ENCODE peak calls at places on chromosomes 16 and 17, in four cellular contexts. M is GM23338, V is Caco-2, J is left ventricle myocardium inferior. N is an unnamed sample. For H3K4me1, the result is how much of the 10 kb centered on the place peaks cover.

GRCh38 chr16:23866628-23867027 is 30.8 kb downstream of the PRKCB start:
- DNase-seq in M (no peak), V (no peak), J (no peak), N (no peak)

GRCh38 chr17:77372444-77373297 is 231.9 kb downstream of the SEC14L1 start:
- DNase-seq in M (peak), V (no peak), J (peak), N (peak)

GRCh38 chr17:43212641-43213490 is 1.2 kb downstream of the TMEM106A start:
- DNase-seq in M (no peak), V (no peak), J (no peak), N (no peak)

GRCh38 chr16:57284206-57284951 is at the start of gene PLLP:
- DNase-seq in M (peak), V (peak), J (no peak), N (peak)

GRCh38 chr16:12470311-12471229 is 333.1 kb downstream of the CPPED1 start:
- DNase-seq in M (no peak), V (no peak), J (peak), N (no peak)

GRCh38 chr17:80519091-80519781 is 25.4 kb upstream of the RPTOR start:
- DNase-seq in M (no peak), V (no peak), J (no peak), N (no peak)

GRCh38 chr16:3008749-3009088 is 4.0 kb upstream of the CLDN9 start:
- DNase-seq in M (no peak), V (no peak), J (no peak), N (peak)

GRCh38 chr16:9630985-9631384 is 539.5 kb downstream of the HAPSTR1 start:
- DNase-seq in M (no peak), V (no peak), J (no peak), N (no peak)

GRCh38 chr17:67594115-67594878 is 123.4 kb upstream of the NOL11 start:
- DNase-seq in M (no peak), V (peak), J (no peak), N (no peak)

GRCh38 chr16:81539009-81539820 is 94.6 kb downstream of the CMIP start:
- DNase-seq in M (no peak), V (no peak), J (no peak), N (no peak)

GRCh38 chr17:8922451-8922850 is 43.1 kb downstream of the PIK3R5 start:
- DNase-seq in M (no peak), V (no peak), J (no peak), N (peak)

GRCh38 chr17:75078097-75079022 is 9.4 kb upstream of the SLC16A5 start:
- DNase-seq in M (no peak), V (peak), J (no peak), N (no peak)

GRCh38 chr17:35577826-35578194 is 561 bp downstream of the PEX12 start:
- DNase-seq in M (no peak), V (peak), J (no peak), N (peak)

GRCh38 chr17:48641541-48642058 is 15.4 kb upstream of the HOXB9 start:
- DNase-seq in M (peak), V (no peak), J (no peak), N (no peak)

GRCh38 chr17:17406225-17406624 is 70.6 kb upstream of the MED9 start:
- DNase-seq in M (no peak), V (peak), J (no peak), N (no peak)

GRCh38 chr17:37736428-37736827 is 8.4 kb downstream of the HNF1B start:
- DNase-seq in M (no peak), V (no peak), J (no peak), N (no peak)

GRCh38 chr17:59427425-59427921 is 96.0 kb downstream of the YPEL2 start:
- DNase-seq in M (no peak), V (no peak), J (no peak), N (peak)

GRCh38 chr17:62763891-62764600 is 44.1 kb downstream of the MARCHF10 start:
- DNase-seq in M (no peak), V (no peak), J (no peak), N (no peak)

GRCh38 chr16:23826528-23827244 is 9.1 kb upstream of the PRKCB start:
- DNase-seq in M (no peak), V (no peak), J (no peak), N (no peak)

DNA sequence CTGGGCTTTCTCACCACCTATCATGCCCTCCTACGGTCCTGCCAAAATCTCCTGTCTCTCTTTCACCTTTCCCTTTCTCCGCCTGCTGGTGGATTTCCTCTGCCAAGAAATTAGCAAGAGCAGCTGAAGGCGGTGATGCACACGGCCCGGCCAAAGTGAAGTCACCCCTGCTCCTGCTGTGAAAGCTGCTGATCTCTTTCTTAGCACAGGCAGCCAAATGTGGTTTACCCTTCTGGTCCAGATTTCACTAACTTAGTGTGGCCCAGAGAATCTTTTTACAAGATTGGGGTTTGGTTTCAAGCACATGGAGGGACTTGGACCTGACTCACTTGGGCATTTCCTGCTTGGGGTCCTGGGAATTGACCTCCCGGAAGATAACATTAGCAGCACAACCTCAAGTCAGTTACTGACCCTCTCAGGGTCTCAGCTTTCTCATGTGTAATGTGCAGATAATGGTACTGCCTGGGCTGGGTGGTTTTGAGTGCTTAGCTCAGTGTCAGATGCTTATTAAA is 155.7 kb downstream of the SOCS1 start:
- DNase-seq in M (peak), V (no peak), J (peak), N (peak)
- H3K4me1 ChIP-seq in M (under half), V (under half), J (half or more), N (under half)

GRCh38 chr16:89217388-89218191 is at the start of gene ZNF778:
- DNase-seq in M (peak), V (peak), J (peak), N (peak)

GRCh38 chr16:89217138-89217387 is 440 bp upstream of the ZNF778 start:
- DNase-seq in M (no peak), V (no peak), J (no peak), N (no peak)

GRCh38 chr16:89216315-89217137 is 977 bp upstream of the ZNF778 start:
- DNase-seq in M (peak), V (peak), J (peak), N (peak)

GRCh38 chr16:89221604-89222003 is 4.1 kb downstream of the ZNF778 start:
- DNase-seq in M (no peak), V (no peak), J (no peak), N (no peak)

DNA sequence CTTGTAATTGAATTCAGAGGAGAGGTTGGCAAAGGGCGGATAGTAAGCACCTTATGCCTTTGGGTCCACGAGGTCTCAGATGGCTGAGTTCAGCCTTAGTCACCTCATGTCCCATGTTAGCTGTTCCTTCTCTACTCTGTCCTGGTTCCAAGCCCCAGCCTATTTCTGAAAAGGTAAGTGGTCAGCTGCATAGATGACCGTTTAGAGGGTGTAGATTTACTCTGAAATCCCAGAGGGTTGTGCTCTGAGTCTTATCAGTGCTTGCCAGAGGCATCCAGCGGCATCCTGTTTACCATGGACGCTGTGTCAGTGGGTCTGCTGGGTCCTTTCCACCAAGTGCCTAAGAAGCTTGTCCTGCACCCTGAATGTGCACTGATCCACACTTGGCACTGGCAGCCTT is 1.9 kb downstream of the ZNF778 start:
- DNase-seq in M (no peak), V (no peak), J (no peak), N (no peak)
- H3K4me3 ChIP-seq in M (no peak), V (no peak), J (no peak), N (no peak)

GRCh38 chr17:39754958-39755549 is 17.3 kb downstream of the GRB7 start:
- DNase-seq in M (peak), V (no peak), J (no peak), N (no peak)

GRCh38 chr17:39754161-39754957 is 16.6 kb downstream of the GRB7 start:
- DNase-seq in M (peak), V (peak), J (peak), N (peak)

GRCh38 chr17:39752241-39752831 is 14.6 kb downstream of the GRB7 start:
- DNase-seq in M (peak), V (no peak), J (no peak), N (no peak)

GRCh38 chr17:39751637-39752036 is 13.9 kb downstream of the GRB7 start:
- DNase-seq in M (no peak), V (no peak), J (no peak), N (no peak)

GRCh38 chr17:39753514-39754160 is 15.9 kb downstream of the GRB7 start:
- DNase-seq in M (peak), V (peak), J (peak), N (no peak)
- TF ChIP-seq CTCF in M (no peak), V (peak), J (no peak), N (no peak)

DNA sequence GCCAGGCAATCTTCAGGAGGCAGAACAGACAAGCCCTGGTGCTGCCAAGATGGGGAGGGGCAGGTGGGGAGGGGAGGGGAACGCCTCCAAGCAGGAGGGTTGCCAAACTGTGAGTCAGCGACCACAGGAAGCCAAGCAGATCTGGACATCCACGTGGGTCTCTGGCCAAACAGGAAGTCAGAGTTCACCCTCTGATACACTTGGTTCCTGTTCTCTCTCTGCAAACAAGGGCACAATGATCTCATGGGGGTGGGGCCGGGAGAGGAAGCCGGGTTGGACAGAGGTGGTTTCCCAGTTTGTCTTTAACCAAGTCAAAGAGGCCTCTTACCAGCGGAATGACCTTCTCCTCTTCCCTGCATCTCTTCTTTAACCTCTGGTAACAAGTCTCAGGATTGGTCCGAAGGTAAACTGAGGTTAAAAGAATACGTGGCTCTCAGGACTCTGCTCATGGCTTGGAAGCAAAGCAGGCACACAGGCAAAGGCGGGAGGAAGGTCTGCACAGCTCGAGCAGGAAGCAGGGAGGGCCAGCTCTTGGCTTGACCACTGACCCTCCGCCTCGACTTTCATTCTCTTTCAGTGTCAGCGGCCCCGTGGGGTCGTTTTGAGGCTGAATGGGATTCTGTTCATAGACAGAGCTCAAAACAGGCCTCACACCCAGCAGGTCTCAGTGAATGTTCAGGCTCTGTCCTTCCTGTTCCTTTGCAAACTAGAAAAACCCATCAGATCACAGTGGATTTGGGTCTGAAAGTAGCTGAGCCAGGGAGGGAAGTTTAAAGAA is 32.9 kb downstream of the TK2 start:
- DNase-seq in M (no peak), V (peak), J (peak), N (no peak)
- H3K4me1 ChIP-seq in M (under half), V (under half), J (half or more), N (under half)

GRCh38 chr16:75309899-75310430 is 58.5 kb upstream of the BCAR1 start:
- DNase-seq in M (no peak), V (peak), J (no peak), N (no peak)
- H3K4me3 ChIP-seq in M (no peak), V (no peak), J (no peak), N (no peak)